ENCODE peak calls at places on chromosomes 11 and 22, in nine cellular contexts. A is ascending aorta, R is vagina, K is RCC 7860, B is NCI-H2081 treated with DMSO at 0.1 percent for 48 hours, M is mesothelial cell of epicardium, W is nephron progenitor cell, F is AG09309, D is HS-5. L is an unnamed sample.

GRCh38 chr22:30876925-30877553 is 91.5 kb downstream of the MORC2 start:
- DNase-seq in A (no peak), K (no peak), R (no peak), D (no peak), M (peak), W (no peak), B (no peak), F (no peak), L (peak)

GRCh38 chr22:40046126-40046525 is 51.4 kb downstream of the FAM83F start:
- DNase-seq in R (no peak), W (no peak), D (no peak), B (no peak), M (no peak), F (no peak), A (no peak), K (no peak), L (no peak)

GRCh38 chr11:119490253-119491006 is 67.5 kb upstream of the THY1 start:
- DNase-seq in F (no peak), R (no peak), B (no peak), D (no peak), W (no peak), K (no peak), M (no peak), A (no peak), L (no peak)

GRCh38 chr11:3849297-3849874 is 6.1 kb upstream of the STIM1 start:
- DNase-seq in K (peak), B (no peak), R (no peak), W (no peak), D (no peak), A (no peak), M (no peak), F (no peak), L (no peak)

GRCh38 chr11:9972917-9973504 is 309.1 kb downstream of the SWAP70 start:
- DNase-seq in D (peak), B (no peak), M (no peak), W (no peak), A (no peak), R (no peak), F (peak), K (peak), L (peak)

GRCh38 chr11:2313051-2313951 is 11.5 kb downstream of the TSPAN32 start:
- DNase-seq in B (no peak), F (no peak), A (no peak), W (no peak), R (no peak), D (no peak), M (no peak), K (no peak), L (no peak)

GRCh38 chr11:43556892-43557291 is 123.6 kb upstream of the HSD17B12 start:
- DNase-seq in R (no peak), M (no peak), K (no peak), B (no peak), D (no peak), A (no peak), F (no peak), W (no peak), L (no peak)

GRCh38 chr22:46068908-46069481 is 81.3 kb upstream of the PPARA start:
- DNase-seq in R (no peak), D (no peak), M (no peak), B (no peak), A (peak), K (peak), W (no peak), F (peak), L (no peak)

GRCh38 chr11:116073854-116074837 is 569.9 kb upstream of the CADM1 start:
- DNase-seq in B (no peak), D (no peak), R (no peak), A (no peak), K (peak), M (no peak), F (no peak), W (no peak), L (peak)

GRCh38 chr11:116176484-116177005 is 596.2 kb downstream of the BUD13 start:
- DNase-seq in F (no peak), B (no peak), R (peak), A (no peak), W (no peak), K (no peak), M (no peak), D (no peak), L (no peak)

GRCh38 chr11:26993965-26994446 is at the start of gene FIBIN:
- DNase-seq in D (no peak), F (no peak), W (peak), A (no peak), M (peak), R (no peak), K (no peak), B (no peak), L (no peak)

GRCh38 chr22:23431337-23432072 is 148.6 kb downstream of the IGLL1 start:
- DNase-seq in B (no peak), K (no peak), D (no peak), W (no peak), R (no peak), M (no peak), A (no peak), F (no peak), L (no peak)

GRCh38 chr11:65522640-65523322 is 2.1 kb upstream of the SCYL1 start:
- DNase-seq in R (no peak), F (no peak), D (no peak), A (no peak), B (no peak), K (peak), W (no peak), M (no peak), L (no peak)

GRCh38 chr11:74615311-74615710 is 22.9 kb downstream of the POLD3 start:
- DNase-seq in F (no peak), K (no peak), M (no peak), D (no peak), R (no peak), B (no peak), A (no peak), W (no peak), L (no peak)

GRCh38 chr11:38718659-38719058 is 2120.6 kb upstream of the RAG2 start:
- DNase-seq in K (no peak), W (no peak), F (no peak), D (no peak), M (no peak), B (no peak), A (no peak), R (no peak), L (no peak)

GRCh38 chr22:38761202-38762162 is 5.7 kb upstream of the SUN2 start:
- DNase-seq in R (no peak), M (no peak), B (no peak), W (no peak), F (no peak), K (no peak), A (no peak), D (no peak), L (no peak)

GRCh38 chr11:119056397-119056999 is 507 bp downstream of the HYOU1 start:
- DNase-seq in D (no peak), K (no peak), B (no peak), F (no peak), R (no peak), A (no peak), M (no peak), W (no peak), L (no peak)

GRCh38 chr22:50247748-50248147 is 2.9 kb upstream of the TUBGCP6 start:
- DNase-seq in W (peak), A (no peak), R (no peak), D (no peak), K (no peak), F (no peak), M (no peak), B (no peak), L (no peak)

GRCh38 chr22:50169774-50170341 is 673 bp upstream of the PANX2 start:
- DNase-seq in W (no peak), A (no peak), B (no peak), D (no peak), K (no peak), R (no peak), M (no peak), F (no peak), L (no peak)

GRCh38 chr11:102256251-102256650 is 61.0 kb upstream of the BIRC3 start:
- DNase-seq in K (peak), B (no peak), R (no peak), W (no peak), M (no peak), F (no peak), A (no peak), D (peak), L (no peak)

GRCh38 chr11:86488553-86488952 is 113.9 kb downstream of the CCDC81 start:
- DNase-seq in W (no peak), M (no peak), D (no peak), F (no peak), A (no peak), B (no peak), K (peak), R (no peak), L (no peak)

GRCh38 chr11:118914178-118914918 is 11.4 kb downstream of the BCL9L start:
- DNase-seq in M (no peak), K (peak), D (no peak), B (no peak), F (no peak), W (no peak), A (no peak), R (no peak), L (no peak)

GRCh38 chr11:14546672-14547071 is 26.5 kb upstream of the PSMA1 start:
- DNase-seq in M (no peak), K (no peak), B (no peak), A (no peak), R (no peak), W (no peak), D (no peak), F (no peak), L (no peak)

GRCh38 chr11:64352099-64353005 is 6.6 kb upstream of the RPS6KA4 start:
- DNase-seq in W (no peak), R (no peak), K (no peak), M (no peak), B (peak), F (no peak), D (no peak), A (no peak), L (no peak)

GRCh38 chr11:79092791-79093313 is 348.0 kb downstream of the TENM4 start:
- DNase-seq in K (peak), M (no peak), W (no peak), F (peak), R (no peak), B (no peak), D (peak), A (no peak), L (peak)